ENCODE peak calls at places on chromosomes 1 and 21, in four cellular contexts. F is H1, B is HepG2, K is GM12878. G is an unnamed sample.
A peak's percentile ranks its signal among the peaks of the same experiment; 100 is the strongest.

GRCh38 chr1:175201061-175201508 is 8.5 kb upstream of the KIAA0040 start:
- DNase-seq in F (no peak), K (no peak), B (no peak), G (no peak)

GRCh38 chr1:56548566-56548965 is 30.8 kb downstream of the PLPP3 start:
- DNase-seq in B (no peak), K (no peak), F (no peak), G (no peak)

GRCh38 chr1:172288611-172289010 is 131.9 kb upstream of the C1orf105 start:
- DNase-seq in F (no peak), K (no peak), B (no peak), G (no peak)

GRCh38 chr1:68919070-68919469 is 422.2 kb upstream of the DEPDC1 start:
- DNase-seq in F (no peak), B (no peak), K (no peak), G (no peak)

GRCh38 chr1:20402585-20403422 is 83.2 kb downstream of the CAMK2N1 start:
- DNase-seq in K (no peak), F (no peak), B (no peak), G (no peak)

GRCh38 chr1:24968941-24969585 is 39.0 kb upstream of the RUNX3 start:
- DNase-seq in F (no peak), K (no peak), B (no peak), G (no peak)

GRCh38 chr1:43147625-43148319 is 24.3 kb downstream of the EBNA1BP2 start:
- DNase-seq in F (peak; percentile 94), K (no peak), B (peak; percentile 6), G (peak; percentile 96)

GRCh38 chr1:26471201-26471497 is 1.1 kb upstream of the HMGN2 start:
- DNase-seq in B (no peak), F (no peak), K (no peak), G (no peak)

GRCh38 chr1:167095368-167095767 is 1.5 kb downstream of the STYXL2 start:
- DNase-seq in B (no peak), K (no peak), F (no peak), G (no peak)

GRCh38 chr1:91827094-91828006 is 58.6 kb downstream of the TGFBR3 start:
- DNase-seq in K (no peak), B (peak; percentile 99), F (no peak), G (no peak)

GRCh38 chr1:24409535-24409934 is 4.0 kb downstream of the STPG1 start:
- DNase-seq in K (no peak), B (no peak), F (no peak), G (no peak)

GRCh38 chr1:165456114-165456513 is 11.2 kb upstream of the RXRG start:
- DNase-seq in B (no peak), K (no peak), F (no peak), G (no peak)

GRCh38 chr1:22093513-22093912 is 41.0 kb downstream of the CDC42 start:
- DNase-seq in F (no peak), B (no peak), K (no peak), G (no peak)

GRCh38 chr1:155126494-155127104 is 1.1 kb upstream of the EFNA1 start:
- DNase-seq in F (no peak), K (no peak), B (peak; percentile 88), G (no peak)

GRCh38 chr1:47627471-47628370 is 189.9 kb downstream of the FOXD2 start:
- DNase-seq in K (no peak), B (no peak), F (no peak), G (no peak)

GRCh38 chr1:118247593-118247992 is 62.6 kb upstream of the SPAG17 start:
- DNase-seq in B (peak; percentile 7), K (no peak), F (no peak), G (no peak)

GRCh38 chr1:207698822-207699483 is 52.9 kb upstream of the CD46 start:
- DNase-seq in K (no peak), B (peak; percentile 44), F (peak; percentile 25), G (peak; percentile 75)

GRCh38 chr1:19210772-19211549 is 895 bp upstream of the UBR4 start:
- DNase-seq in B (no peak), F (no peak), K (no peak), G (no peak)

GRCh38 chr1:173122958-173123852 is 72.5 kb upstream of the TNFSF18 start:
- DNase-seq in F (peak; percentile 7), K (no peak), B (peak; percentile 93), G (peak; percentile 67)

GRCh38 chr1:168443899-168444298 is 99.9 kb downstream of the XCL2 start:
- DNase-seq in F (no peak), K (no peak), B (no peak), G (no peak)

GRCh38 chr1:220527279-220528048 is 472 bp upstream of the MARK1 start:
- DNase-seq in K (no peak), F (no peak), B (no peak), G (no peak)

GRCh38 chr1:3197781-3198316 is 128.8 kb downstream of the PRDM16 start:
- DNase-seq in K (no peak), F (no peak), B (peak; percentile 53), G (no peak)

GRCh38 chr1:204348722-204349121 is 11.0 kb downstream of the PLEKHA6 start:
- DNase-seq in B (peak; percentile 14), F (no peak), K (no peak), G (no peak)

GRCh38 chr1:10968411-10968826 is 44.0 kb upstream of the TARDBP start:
- DNase-seq in B (no peak), K (peak; percentile 50), F (no peak), G (no peak)

GRCh38 chr1:45545553-45546310 is 4.9 kb upstream of the AKR1A1 start:
- DNase-seq in B (peak; percentile 88), F (no peak), K (no peak), G (no peak)

GRCh38 chr1:218705911-218706893 is 361.1 kb downstream of the TGFB2 start:
- DNase-seq in F (no peak), K (no peak), B (peak; percentile 72), G (no peak)

GRCh38 chr1:151259351-151259750 is 4.8 kb downstream of the PSMD4 start:
- DNase-seq in K (no peak), F (no peak), B (no peak), G (no peak)

GRCh38 chr1:223654083-223654482 is 11.4 kb downstream of the CAPN8 start:
- DNase-seq in F (no peak), B (peak; percentile 13), K (no peak), G (no peak)

GRCh38 chr1:154998201-154998780 is 4.3 kb upstream of the ZBTB7B start:
- DNase-seq in K (no peak), F (no peak), B (no peak), G (no peak)

GRCh38 chr1:180854456-180854855 is 58.2 kb upstream of the KIAA1614 start:
- DNase-seq in K (no peak), F (no peak), B (no peak), G (no peak)

GRCh38 chr1:212035123-212035834 is at the start of the genes DTL and INTS7:
- DNase-seq in B (peak; percentile 99), F (peak; percentile 98), K (peak; percentile 96), G (peak; percentile 100)

GRCh38 chr1:227793948-227794812 is 21.3 kb upstream of the PRSS38 start:
- DNase-seq in B (no peak), K (no peak), F (peak; percentile 43), G (peak; percentile 91)

GRCh38 chr1:21665711-21666571 is 3.2 kb downstream of the RAP1GAP start:
- DNase-seq in B (no peak), F (no peak), K (no peak), G (no peak)

GRCh38 chr1:219313961-219314360 is 140.3 kb downstream of the LYPLAL1 start:
- DNase-seq in B (no peak), K (no peak), F (no peak), G (no peak)

GRCh38 chr1:85462931-85463665 is 1.9 kb downstream of the DDAH1 start:
- DNase-seq in F (no peak), B (peak; percentile 4), K (no peak), G (no peak)

GRCh38 chr1:41573803-41574713 is 89.6 kb upstream of the EDN2 start:
- DNase-seq in K (peak; percentile 56), B (peak; percentile 49), F (peak; percentile 33), G (peak; percentile 88)

GRCh38 chr1:226736001-226736907 is 2.8 kb downstream of the ITPKB start:
- DNase-seq in B (no peak), K (no peak), F (no peak), G (no peak)

GRCh38 chr1:240312872-240313271 is 221.2 kb downstream of the FMN2 start:
- DNase-seq in B (no peak), K (no peak), F (no peak), G (no peak)

GRCh38 chr1:225896937-225897549 is 8.1 kb upstream of the LEFTY1 start:
- DNase-seq in B (peak; percentile 68), K (peak; percentile 90), F (no peak), G (no peak)

GRCh38 chr21:38760017-38760761 is 45.5 kb upstream of the ETS2 start:
- DNase-seq in K (no peak), F (no peak), B (no peak), G (no peak)
- TF ChIP-seq SUZ12 in K (no peak), F (no peak), B (no peak), G (no peak)

GRCh38 chr1:99758073-99758511 is 8.3 kb downstream of the FRRS1 start:
- DNase-seq in F (no peak), K (peak; percentile 59), B (no peak), G (no peak)
- TF ChIP-seq ZNF274 in F (no peak), K (no peak), B (no peak), G (no peak)

GRCh38 chr1:106924360-106924759 is 132.1 kb upstream of the PRMT6 start:
- DNase-seq in B (no peak), K (no peak), F (peak; percentile 23), G (peak; percentile 50)
- TF ChIP-seq SUZ12 in B (no peak), K (no peak), F (no peak), G (no peak)

DNA sequence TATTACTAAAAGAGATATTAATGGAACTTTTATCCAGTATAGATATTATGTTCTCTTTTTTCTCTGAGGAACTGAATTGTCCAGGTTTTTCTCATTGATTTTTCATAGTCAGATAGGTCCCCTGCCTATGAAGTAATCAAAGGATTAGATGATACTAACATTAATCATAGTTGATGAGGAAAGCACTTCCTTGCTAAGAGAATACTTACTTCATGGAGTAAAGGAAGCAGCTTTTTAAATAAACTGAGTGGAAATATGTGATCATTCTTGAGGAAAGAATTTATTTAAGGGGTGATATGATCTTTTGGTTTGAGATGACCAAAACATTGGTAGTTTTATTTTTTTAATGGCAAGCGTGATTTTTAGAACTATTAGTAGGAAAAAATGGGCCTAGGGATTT is 58.9 kb downstream of the SWT1 start:
- DNase-seq in K (no peak), B (no peak), F (no peak), G (no peak)
- TF ChIP-seq ZNF274 in K (no peak), B (no peak), F (no peak), G (no peak)

DNA sequence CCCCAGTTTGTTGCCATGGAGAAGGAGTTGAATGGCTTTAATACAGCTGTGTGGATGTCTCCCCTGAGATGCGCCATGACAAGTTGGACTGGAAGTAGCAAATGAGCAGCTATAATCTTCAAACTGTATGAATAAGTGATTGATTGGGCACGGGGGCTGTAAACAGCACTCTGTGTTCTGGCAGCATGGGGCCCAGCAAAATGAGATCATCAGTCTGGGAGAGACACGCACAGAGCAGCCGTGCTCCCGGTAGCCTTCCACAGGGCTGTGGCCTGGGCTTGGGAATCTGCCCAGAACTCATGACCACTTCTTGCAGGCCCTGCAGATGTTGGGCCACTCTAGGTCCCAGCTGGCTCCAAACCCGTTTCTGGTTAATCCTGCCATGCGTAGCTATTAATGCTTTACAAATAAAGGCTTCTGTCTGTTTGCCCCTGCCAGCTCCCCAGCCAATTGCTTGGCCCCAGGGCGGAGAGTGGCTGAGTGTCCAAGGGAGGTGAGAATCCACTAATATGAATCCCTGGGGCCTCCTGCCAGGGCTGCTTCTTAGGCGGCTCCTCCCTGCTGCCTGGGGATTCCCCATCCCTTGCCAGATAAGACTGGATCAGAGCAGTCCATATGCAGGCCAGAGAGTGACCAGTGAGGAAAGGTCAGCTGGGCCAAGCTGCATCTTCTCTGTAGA is 642.9 kb downstream of the AJAP1 start:
- DNase-seq in K (no peak), F (no peak), B (no peak), G (no peak)
- TF ChIP-seq SUZ12 in K (no peak), F (no peak), B (no peak), G (no peak)

GRCh38 chr1:178379807-178380206 is 117.0 kb downstream of the CLEC20A start:
- DNase-seq in K (no peak), F (no peak), B (no peak), G (peak; percentile 23)
- TF ChIP-seq ZNF274 in K (no peak), F (no peak), B (no peak), G (no peak)

G was measured in NT2/D1.